ENCODE peak calls at places on chromosomes 16 and 17, in five cellular contexts. Q is RWPE1, B is PC-3, R is left ventricle myocardium inferior, L is cardiac muscle cell. J is an unnamed sample.

GRCh38 chr17:82236142-82236971 is 7.5 kb downstream of the SLC16A3 start:
- DNase-seq in Q (no peak), L (peak; percentile 86), B (peak; percentile 63), R (peak; percentile 67), J (peak; percentile 80)

GRCh38 chr17:63275318-63275967 is 170.7 kb downstream of the CYB561 start:
- DNase-seq in R (no peak), L (no peak), B (peak; percentile 99), Q (peak; percentile 90), J (no peak)

GRCh38 chr16:66858740-66859396 is 14.7 kb downstream of the CA7 start:
- DNase-seq in B (peak; percentile 78), L (no peak), Q (no peak), R (peak; percentile 71), J (peak; percentile 71)

GRCh38 chr17:19274893-19275292 is 37.7 kb downstream of the EPN2 start:
- DNase-seq in R (no peak), Q (no peak), L (no peak), B (no peak), J (no peak)

GRCh38 chr17:4476512-4477070 is 22.1 kb upstream of the SPNS2 start:
- DNase-seq in R (no peak), L (no peak), Q (no peak), B (no peak), J (peak; percentile 80)

GRCh38 chr17:41692722-41693521 is 4.2 kb downstream of the EIF1 start:
- DNase-seq in L (no peak), B (no peak), Q (no peak), R (no peak), J (no peak)

GRCh38 chr17:67602974-67603373 is 114.8 kb upstream of the NOL11 start:
- DNase-seq in B (peak; percentile 75), Q (peak; percentile 15), L (peak; percentile 65), R (no peak), J (no peak)

GRCh38 chr16:87435399-87436224 is 43.5 kb downstream of the MAP1LC3B start:
- DNase-seq in L (no peak), R (no peak), B (peak; percentile 43), Q (no peak), J (no peak)

GRCh38 chr17:19651461-19652238 is 3.1 kb downstream of the ALDH3A2 start:
- DNase-seq in R (no peak), L (no peak), Q (no peak), B (peak; percentile 50), J (no peak)

GRCh38 chr16:84082835-84083569 is 33.7 kb downstream of the MBTPS1 start:
- DNase-seq in Q (no peak), R (no peak), B (no peak), L (no peak), J (no peak)

GRCh38 chr17:5896215-5896614 is 174.0 kb upstream of the WSCD1 start:
- DNase-seq in L (no peak), R (no peak), Q (no peak), B (no peak), J (no peak)

GRCh38 chr16:30740364-30741251 is 7.6 kb upstream of the PHKG2 start:
- DNase-seq in R (peak; percentile 86), Q (peak; percentile 99), L (no peak), B (peak; percentile 95), J (peak; percentile 91)

GRCh38 chr16:13708361-13708760 is 211.6 kb upstream of the ERCC4 start:
- DNase-seq in L (no peak), R (no peak), B (no peak), Q (no peak), J (no peak)

GRCh38 chr16:76565542-76565941 is 288.3 kb downstream of the CNTNAP4 start:
- DNase-seq in L (no peak), Q (no peak), B (no peak), R (no peak), J (no peak)

GRCh38 chr17:50129303-50129945 is 536 bp downstream of the SAMD14 start:
- DNase-seq in Q (no peak), B (no peak), R (no peak), L (no peak), J (no peak)

GRCh38 chr16:12763517-12763916 is 40.2 kb downstream of the CPPED1 start:
- DNase-seq in R (no peak), L (no peak), B (no peak), Q (no peak), J (no peak)

GRCh38 chr17:17937958-17938357 is 34.2 kb downstream of the TOM1L2 start:
- DNase-seq in L (no peak), B (no peak), R (no peak), Q (no peak), J (no peak)
- H3K27ac ChIP-seq in L (no peak overlapping the region), B (no peak overlapping the region), R (peak overlapping the region; percentile 62), Q (peak overlapping the region; percentile 98), J (no peak overlapping the region)

GRCh38 chr17:27989046-27989445 is 53.4 kb upstream of the NLK start:
- DNase-seq in R (no peak), B (peak; percentile 62), Q (peak; percentile 61), L (no peak), J (no peak)

GRCh38 chr17:27993161-27993695 is 49.2 kb upstream of the NLK start:
- DNase-seq in Q (no peak), L (no peak), R (no peak), B (no peak), J (no peak)

GRCh38 chr17:27990100-27990499 is 52.4 kb upstream of the NLK start:
- DNase-seq in R (no peak), Q (no peak), L (no peak), B (no peak), J (no peak)

GRCh38 chr17:27991594-27991993 is 50.9 kb upstream of the NLK start:
- DNase-seq in Q (no peak), B (no peak), R (no peak), L (no peak), J (no peak)

GRCh38 chr17:27990979-27991378 is 51.5 kb upstream of the NLK start:
- DNase-seq in L (no peak), R (no peak), Q (no peak), B (no peak), J (no peak)
- H3K27ac ChIP-seq in L (no peak overlapping the region), R (no peak overlapping the region), Q (no peak overlapping the region), B (no peak overlapping the region), J (no peak overlapping the region)

GRCh38 chr17:40554646-40555295 is 10.5 kb downstream of the CCR7 start:
- DNase-seq in B (no peak), L (no peak), R (no peak), Q (no peak), J (no peak)
- H3K27ac ChIP-seq in B (no peak overlapping the region), L (peak overlapping the region; percentile 58), R (peak overlapping the region; percentile 92), Q (no peak overlapping the region), J (peak overlapping the region; percentile 83)

GRCh38 chr17:78314683-78315354 is 45.1 kb downstream of the SOCS3 start:
- DNase-seq in Q (no peak), B (no peak), L (no peak), R (no peak), J (no peak)
- H3K27ac ChIP-seq in Q (peak overlapping the region; percentile 96), B (peak overlapping the region; percentile 96), L (no peak overlapping the region), R (peak overlapping the region; percentile 78), J (peak overlapping the region; percentile 84)

DNA sequence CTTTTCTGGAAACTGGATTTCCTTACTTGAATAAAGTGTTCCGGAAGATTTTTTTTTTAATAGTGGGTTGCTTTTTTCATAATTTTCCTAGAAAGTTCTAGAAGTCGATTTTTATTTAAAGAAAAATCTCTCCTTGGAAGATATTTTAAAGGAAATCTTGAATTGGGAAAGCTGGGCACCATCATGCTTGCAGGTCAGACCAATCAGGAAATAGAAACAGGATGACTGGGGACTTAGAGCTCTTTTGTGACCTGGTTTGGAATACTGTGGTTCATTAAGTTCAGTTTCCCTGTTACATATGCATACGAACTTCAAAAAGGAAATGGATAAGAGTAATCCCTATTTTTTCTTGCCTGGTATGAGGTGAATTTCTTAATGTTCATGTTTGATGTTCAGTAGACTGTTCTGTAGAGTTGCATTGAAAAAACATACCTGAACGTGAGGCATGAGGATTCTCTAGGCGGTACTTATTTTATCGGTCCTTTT is 1.2 kb downstream of the NFATC3 start:
- DNase-seq in R (no peak), Q (peak; percentile 45), B (peak; percentile 35), L (peak; percentile 53), J (no peak)
- H3K27ac ChIP-seq in R (peak overlapping the region; percentile 97), Q (peak overlapping the region; percentile 97), B (no peak overlapping the region), L (peak overlapping the region; percentile 88), J (peak overlapping the region; percentile 99)

J was measured in lower lobe of right lung.